ENCODE peak calls at places on chromosomes 2 and 18, in four cellular contexts. One of them, this sample, is unnamed.

GRCh38 chr18:79915161-79916127 is 36.0 kb downstream of the SLC66A2 start:
- DNase-seq in activated naive CD8-positive, alpha-beta T cell treated with anti-CD3 and anti-CD28 coated beads, Interleukin-2, amount 50 U/mL, for 24 hours: no peak
- DNase-seq in NCI-H345: no peak
- DNase-seq in omental fat pad: no peak
- DNase-seq in this sample: no peak

GRCh38 chr2:127014630-127015029 is 92.3 kb downstream of the BIN1 start:
- DNase-seq in activated naive CD8-positive, alpha-beta T cell treated with anti-CD3 and anti-CD28 coated beads, Interleukin-2, amount 50 U/mL, for 24 hours: no peak
- DNase-seq in NCI-H345: no peak
- DNase-seq in omental fat pad: no peak
- DNase-seq in this sample: no peak

GRCh38 chr2:201403904-201404303 is 46.8 kb upstream of the FLACC1 start:
- DNase-seq in activated naive CD8-positive, alpha-beta T cell treated with anti-CD3 and anti-CD28 coated beads, Interleukin-2, amount 50 U/mL, for 24 hours: no peak
- DNase-seq in NCI-H345: peak; percentile 24
- DNase-seq in omental fat pad: no peak
- DNase-seq in this sample: no peak

GRCh38 chr2:26712486-26713465 is 20.3 kb downstream of the KCNK3 start:
- DNase-seq in activated naive CD8-positive, alpha-beta T cell treated with anti-CD3 and anti-CD28 coated beads, Interleukin-2, amount 50 U/mL, for 24 hours: no peak
- DNase-seq in NCI-H345: peak; percentile 96
- DNase-seq in omental fat pad: no peak
- DNase-seq in this sample: no peak

GRCh38 chr2:204825054-204825453 is 279.8 kb downstream of the PARD3B start:
- DNase-seq in activated naive CD8-positive, alpha-beta T cell treated with anti-CD3 and anti-CD28 coated beads, Interleukin-2, amount 50 U/mL, for 24 hours: no peak
- DNase-seq in NCI-H345: no peak
- DNase-seq in omental fat pad: no peak
- DNase-seq in this sample: no peak

GRCh38 chr2:60794271-60794863 is 38.3 kb downstream of the PAPOLG start:
- DNase-seq in activated naive CD8-positive, alpha-beta T cell treated with anti-CD3 and anti-CD28 coated beads, Interleukin-2, amount 50 U/mL, for 24 hours: no peak
- DNase-seq in NCI-H345: peak; percentile 2
- DNase-seq in omental fat pad: no peak
- DNase-seq in this sample: no peak

GRCh38 chr2:44997948-44998347 is 11.3 kb downstream of the SIX2 start:
- DNase-seq in activated naive CD8-positive, alpha-beta T cell treated with anti-CD3 and anti-CD28 coated beads, Interleukin-2, amount 50 U/mL, for 24 hours: no peak
- DNase-seq in NCI-H345: no peak
- DNase-seq in omental fat pad: no peak
- DNase-seq in this sample: no peak

GRCh38 chr2:203379156-203379555 is 51.0 kb downstream of the ABI2 start:
- DNase-seq in activated naive CD8-positive, alpha-beta T cell treated with anti-CD3 and anti-CD28 coated beads, Interleukin-2, amount 50 U/mL, for 24 hours: no peak
- DNase-seq in NCI-H345: no peak
- DNase-seq in omental fat pad: no peak
- DNase-seq in this sample: no peak

GRCh38 chr2:133680399-133681044 is 112.3 kb upstream of the NCKAP5 start:
- DNase-seq in activated naive CD8-positive, alpha-beta T cell treated with anti-CD3 and anti-CD28 coated beads, Interleukin-2, amount 50 U/mL, for 24 hours: no peak
- DNase-seq in NCI-H345: no peak
- DNase-seq in omental fat pad: no peak
- DNase-seq in this sample: no peak

GRCh38 chr18:48952287-48953095 is 1.7 kb upstream of the SMAD7 start:
- DNase-seq in activated naive CD8-positive, alpha-beta T cell treated with anti-CD3 and anti-CD28 coated beads, Interleukin-2, amount 50 U/mL, for 24 hours: peak; percentile 57
- DNase-seq in NCI-H345: peak; percentile 68
- DNase-seq in omental fat pad: no peak
- DNase-seq in this sample: peak; percentile 50

GRCh38 chr2:172863341-172863740 is 127.7 kb downstream of the RAPGEF4 start:
- DNase-seq in activated naive CD8-positive, alpha-beta T cell treated with anti-CD3 and anti-CD28 coated beads, Interleukin-2, amount 50 U/mL, for 24 hours: no peak
- DNase-seq in NCI-H345: no peak
- DNase-seq in omental fat pad: no peak
- DNase-seq in this sample: no peak

GRCh38 chr2:175690113-175690716 is 311.9 kb downstream of the LNPK start:
- DNase-seq in activated naive CD8-positive, alpha-beta T cell treated with anti-CD3 and anti-CD28 coated beads, Interleukin-2, amount 50 U/mL, for 24 hours: no peak
- DNase-seq in NCI-H345: peak; percentile 72
- DNase-seq in omental fat pad: no peak
- DNase-seq in this sample: peak; percentile 75

GRCh38 chr2:197809064-197809463 is 4.7 kb downstream of the PLCL1 start:
- DNase-seq in activated naive CD8-positive, alpha-beta T cell treated with anti-CD3 and anti-CD28 coated beads, Interleukin-2, amount 50 U/mL, for 24 hours: no peak
- DNase-seq in NCI-H345: no peak
- DNase-seq in omental fat pad: no peak
- DNase-seq in this sample: no peak

GRCh38 chr2:227822416-227823003 is 8.9 kb downstream of the CCL20 start:
- DNase-seq in activated naive CD8-positive, alpha-beta T cell treated with anti-CD3 and anti-CD28 coated beads, Interleukin-2, amount 50 U/mL, for 24 hours: no peak
- DNase-seq in NCI-H345: no peak
- DNase-seq in omental fat pad: no peak
- DNase-seq in this sample: no peak

GRCh38 chr18:23756590-23757540 is 67.6 kb downstream of the LAMA3 start:
- DNase-seq in activated naive CD8-positive, alpha-beta T cell treated with anti-CD3 and anti-CD28 coated beads, Interleukin-2, amount 50 U/mL, for 24 hours: no peak
- DNase-seq in NCI-H345: no peak
- DNase-seq in omental fat pad: no peak
- DNase-seq in this sample: no peak

GRCh38 chr2:70842401-70842800 is 6.8 kb upstream of the CD207 start:
- DNase-seq in activated naive CD8-positive, alpha-beta T cell treated with anti-CD3 and anti-CD28 coated beads, Interleukin-2, amount 50 U/mL, for 24 hours: no peak
- DNase-seq in NCI-H345: no peak
- DNase-seq in omental fat pad: no peak
- DNase-seq in this sample: no peak

GRCh38 chr2:96693286-96694200 is 46.3 kb downstream of the LMAN2L start:
- DNase-seq in activated naive CD8-positive, alpha-beta T cell treated with anti-CD3 and anti-CD28 coated beads, Interleukin-2, amount 50 U/mL, for 24 hours: no peak
- DNase-seq in NCI-H345: no peak
- DNase-seq in omental fat pad: no peak
- DNase-seq in this sample: no peak

GRCh38 chr18:58682429-58683069 is 11.3 kb downstream of the MALT1 start:
- DNase-seq in activated naive CD8-positive, alpha-beta T cell treated with anti-CD3 and anti-CD28 coated beads, Interleukin-2, amount 50 U/mL, for 24 hours: no peak
- DNase-seq in NCI-H345: no peak
- DNase-seq in omental fat pad: peak; percentile 55
- DNase-seq in this sample: peak; percentile 45

GRCh38 chr2:233469261-233470006 is 97.1 kb downstream of the USP40 start:
- DNase-seq in activated naive CD8-positive, alpha-beta T cell treated with anti-CD3 and anti-CD28 coated beads, Interleukin-2, amount 50 U/mL, for 24 hours: no peak
- DNase-seq in NCI-H345: peak; percentile 49
- DNase-seq in omental fat pad: peak; percentile 17
- DNase-seq in this sample: peak; percentile 14

GRCh38 chr18:10169064-10169562 is 255.3 kb downstream of the VAPA start:
- DNase-seq in activated naive CD8-positive, alpha-beta T cell treated with anti-CD3 and anti-CD28 coated beads, Interleukin-2, amount 50 U/mL, for 24 hours: no peak
- DNase-seq in NCI-H345: peak; percentile 67
- DNase-seq in omental fat pad: no peak
- DNase-seq in this sample: no peak

GRCh38 chr2:222039821-222040220 is 259.0 kb downstream of the PAX3 start:
- DNase-seq in activated naive CD8-positive, alpha-beta T cell treated with anti-CD3 and anti-CD28 coated beads, Interleukin-2, amount 50 U/mL, for 24 hours: no peak
- DNase-seq in NCI-H345: no peak
- DNase-seq in omental fat pad: no peak
- DNase-seq in this sample: no peak

GRCh38 chr2:206863196-206863595 is 76.1 kb upstream of the CPO start:
- DNase-seq in activated naive CD8-positive, alpha-beta T cell treated with anti-CD3 and anti-CD28 coated beads, Interleukin-2, amount 50 U/mL, for 24 hours: no peak
- DNase-seq in NCI-H345: no peak
- DNase-seq in omental fat pad: no peak
- DNase-seq in this sample: no peak

GRCh38 chr2:127092951-127093516 is 13.9 kb downstream of the BIN1 start:
- DNase-seq in activated naive CD8-positive, alpha-beta T cell treated with anti-CD3 and anti-CD28 coated beads, Interleukin-2, amount 50 U/mL, for 24 hours: no peak
- DNase-seq in NCI-H345: no peak
- DNase-seq in omental fat pad: no peak
- DNase-seq in this sample: no peak

GRCh38 chr18:42164556-42164955 is 209.5 kb downstream of the PIK3C3 start:
- DNase-seq in activated naive CD8-positive, alpha-beta T cell treated with anti-CD3 and anti-CD28 coated beads, Interleukin-2, amount 50 U/mL, for 24 hours: no peak
- DNase-seq in NCI-H345: no peak
- DNase-seq in omental fat pad: no peak
- DNase-seq in this sample: no peak

GRCh38 chr2:8543065-8543411 is 138.8 kb upstream of the ID2 start:
- DNase-seq in activated naive CD8-positive, alpha-beta T cell treated with anti-CD3 and anti-CD28 coated beads, Interleukin-2, amount 50 U/mL, for 24 hours: peak; percentile 61
- DNase-seq in NCI-H345: no peak
- DNase-seq in omental fat pad: no peak
- DNase-seq in this sample: no peak

GRCh38 chr18:28013064-28013463 is 163.9 kb downstream of the CDH2 start:
- DNase-seq in activated naive CD8-positive, alpha-beta T cell treated with anti-CD3 and anti-CD28 coated beads, Interleukin-2, amount 50 U/mL, for 24 hours: no peak
- DNase-seq in NCI-H345: peak; percentile 14
- DNase-seq in omental fat pad: no peak
- DNase-seq in this sample: no peak

GRCh38 chr2:235468978-235469694 is 24.7 kb upstream of the AGAP1 start:
- DNase-seq in activated naive CD8-positive, alpha-beta T cell treated with anti-CD3 and anti-CD28 coated beads, Interleukin-2, amount 50 U/mL, for 24 hours: no peak
- DNase-seq in NCI-H345: peak; percentile 71
- DNase-seq in omental fat pad: no peak
- DNase-seq in this sample: no peak

GRCh38 chr2:157498501-157498900 is 54.6 kb upstream of the CYTIP start:
- DNase-seq in activated naive CD8-positive, alpha-beta T cell treated with anti-CD3 and anti-CD28 coated beads, Interleukin-2, amount 50 U/mL, for 24 hours: no peak
- DNase-seq in NCI-H345: no peak
- DNase-seq in omental fat pad: no peak
- DNase-seq in this sample: no peak

GRCh38 chr2:221501210-221501882 is 70.8 kb downstream of the EPHA4 start:
- DNase-seq in activated naive CD8-positive, alpha-beta T cell treated with anti-CD3 and anti-CD28 coated beads, Interleukin-2, amount 50 U/mL, for 24 hours: no peak
- DNase-seq in NCI-H345: no peak
- DNase-seq in omental fat pad: no peak
- DNase-seq in this sample: no peak

GRCh38 chr18:26052497-26052896 is 37.9 kb downstream of the SS18 start:
- DNase-seq in activated naive CD8-positive, alpha-beta T cell treated with anti-CD3 and anti-CD28 coated beads, Interleukin-2, amount 50 U/mL, for 24 hours: no peak
- DNase-seq in NCI-H345: no peak
- DNase-seq in omental fat pad: no peak
- DNase-seq in this sample: no peak

GRCh38 chr2:65013776-65014175 is 24.6 kb downstream of the SLC1A4 start:
- DNase-seq in activated naive CD8-positive, alpha-beta T cell treated with anti-CD3 and anti-CD28 coated beads, Interleukin-2, amount 50 U/mL, for 24 hours: no peak
- DNase-seq in NCI-H345: no peak
- DNase-seq in omental fat pad: no peak
- DNase-seq in this sample: no peak